ENCODE peak calls at places on chromosomes 11 and 22, in nine cellular contexts. M is trophoblast cell; S is colonic mucosa; T is NCI-H2081; K is kidney; F is foreskin fibroblast; X is left cardiac atrium; C is effector memory CD8-positive, alpha-beta T cell; G is transverse colon. J is an unnamed sample.

GRCh38 chr11:85718991-85719807 is 33.2 kb upstream of the CCDC89 start:
- DNase-seq in G (no peak), K (peak), F (peak), T (no peak), M (peak), S (no peak), C (no peak), X (peak), J (no peak)

GRCh38 chr11:112253605-112254242 is 6.9 kb downstream of the PLET1 start:
- DNase-seq in G (no peak), X (no peak), T (no peak), C (no peak), M (peak), K (no peak), F (no peak), S (no peak), J (no peak)

GRCh38 chr22:40597541-40598453 is 38.7 kb downstream of the MRTFA start:
- DNase-seq in F (no peak), X (no peak), S (no peak), M (peak), G (no peak), K (no peak), T (no peak), C (no peak), J (no peak)

GRCh38 chr11:78787696-78788095 is 213.0 kb upstream of the NARS2 start:
- DNase-seq in C (no peak), F (no peak), K (no peak), M (no peak), T (no peak), G (no peak), S (no peak), X (no peak), J (no peak)

GRCh38 chr11:64233913-64234839 is at the start of gene VEGFB:
- DNase-seq in X (peak), F (peak), K (peak), G (peak), T (peak), M (no peak), S (peak), C (peak), J (peak)

GRCh38 chr22:40285508-40285907 is 60.8 kb upstream of the ADSL start:
- DNase-seq in K (no peak), F (no peak), G (no peak), C (no peak), X (no peak), S (no peak), M (no peak), T (no peak), J (peak)

GRCh38 chr22:29753808-29754657 is 12.8 kb downstream of the ZMAT5 start:
- DNase-seq in S (no peak), G (no peak), K (no peak), C (no peak), T (no peak), X (no peak), M (no peak), F (no peak), J (no peak)

GRCh38 chr11:3147257-3147619 is 17.9 kb downstream of the OSBPL5 start:
- DNase-seq in M (no peak), F (peak), S (no peak), G (no peak), T (no peak), K (peak), X (peak), C (no peak), J (no peak)

GRCh38 chr11:12846766-12847615 is 162.1 kb upstream of the RASSF10 start:
- DNase-seq in F (no peak), C (no peak), S (no peak), X (no peak), G (no peak), M (no peak), T (peak), K (no peak), J (no peak)

GRCh38 chr11:17770917-17771316 is 36.3 kb downstream of the KCNC1 start:
- DNase-seq in C (no peak), K (no peak), S (no peak), M (no peak), G (no peak), F (no peak), X (no peak), T (no peak), J (no peak)

GRCh38 chr11:118596226-118596625 is 11.2 kb upstream of the PHLDB1 start:
- DNase-seq in S (no peak), F (no peak), X (no peak), G (no peak), T (no peak), M (no peak), K (no peak), C (no peak), J (no peak)

GRCh38 chr22:48051796-48052620 is 1289.6 kb downstream of the TBC1D22A start:
- DNase-seq in C (no peak), S (no peak), X (no peak), F (no peak), T (no peak), M (no peak), G (no peak), K (no peak), J (no peak)

GRCh38 chr11:67352546-67353316 is 615 bp downstream of the POLD4 start:
- DNase-seq in X (peak), C (no peak), S (peak), G (peak), K (peak), F (no peak), T (no peak), M (peak), J (no peak)

GRCh38 chr11:114399903-114400221 is 449 bp downstream of the C11orf71 start:
- DNase-seq in F (no peak), X (no peak), G (no peak), T (peak), K (no peak), C (no peak), M (no peak), S (no peak), J (no peak)

GRCh38 chr11:16945671-16946469 is 68.3 kb downstream of the PLEKHA7 start:
- DNase-seq in K (peak), X (peak), F (peak), T (peak), M (peak), C (peak), G (peak), S (peak), J (no peak)

GRCh38 chr11:63592975-63593395 is 21.2 kb downstream of the PLAAT3 start:
- DNase-seq in M (peak), K (no peak), C (no peak), X (no peak), T (no peak), F (no peak), S (no peak), G (peak), J (no peak)

GRCh38 chr11:2770556-2771301 is 70.9 kb upstream of the KCNQ1OT1 start:
- DNase-seq in X (no peak), C (no peak), F (no peak), S (peak), M (no peak), T (no peak), K (no peak), G (no peak), J (no peak)

GRCh38 chr22:46830001-46830715 is 67.7 kb downstream of the TBC1D22A start:
- DNase-seq in F (peak), T (no peak), C (no peak), G (peak), X (peak), S (no peak), K (no peak), M (no peak), J (no peak)

GRCh38 chr11:46275964-46276641 is 1.4 kb upstream of the CREB3L1 start:
- DNase-seq in M (no peak), C (no peak), X (no peak), F (no peak), T (no peak), K (peak), S (peak), G (peak), J (no peak)

GRCh38 chr11:86743223-86744118 is 56.9 kb upstream of the PRSS23 start:
- DNase-seq in S (peak), F (peak), X (peak), C (no peak), K (peak), G (peak), M (peak), T (no peak), J (no peak)

GRCh38 chr11:35622070-35622469 is 3.8 kb downstream of the FJX1 start:
- DNase-seq in X (no peak), C (no peak), G (no peak), S (no peak), F (peak), K (no peak), T (no peak), M (peak), J (no peak)

GRCh38 chr22:40238425-40239344 is 61.0 kb downstream of the TNRC6B start:
- DNase-seq in C (no peak), X (peak), S (no peak), F (peak), T (no peak), K (no peak), M (no peak), G (no peak), J (peak)

GRCh38 chr11:2572491-2573239 is 127.1 kb downstream of the KCNQ1OT1 start:
- DNase-seq in F (no peak), T (no peak), C (no peak), K (peak), S (no peak), G (no peak), X (no peak), M (no peak), J (no peak)

GRCh38 chr11:36753960-36754359 is 155.9 kb upstream of the RAG2 start:
- DNase-seq in M (no peak), K (no peak), T (no peak), C (no peak), F (no peak), G (no peak), S (no peak), X (no peak), J (no peak)

GRCh38 chr22:37428649-37429586 is 1.6 kb upstream of the ELFN2 start:
- DNase-seq in G (peak), T (no peak), X (peak), M (no peak), K (no peak), S (peak), C (peak), F (no peak), J (peak)

GRCh38 chr22:30414525-30415047 is 11.0 kb upstream of the MTFP1 start:
- DNase-seq in T (no peak), K (no peak), X (no peak), G (no peak), S (no peak), M (no peak), C (no peak), F (no peak), J (no peak)